ENCODE peak calls at places on chromosomes 11 and 22, in four cellular contexts. One of them, this sample, is unnamed.

GRCh38 chr11:67524480-67524808 is 1.2 kb upstream of the CABP2 start:
- DNase-seq in stimulated activated CD8-positive, alpha-beta memory T cell treated with anti-CD3 and anti-CD28 coated beads, Interleukin-2, amount 100 ng/mL, for 48 hours: no peak
- DNase-seq in AG09309: no peak
- DNase-seq in type B pancreatic cell: no peak
- DNase-seq in this sample: no peak

GRCh38 chr11:33692013-33692504 is 8.6 kb downstream of the C11orf91 start:
- DNase-seq in stimulated activated CD8-positive, alpha-beta memory T cell treated with anti-CD3 and anti-CD28 coated beads, Interleukin-2, amount 100 ng/mL, for 48 hours: no peak
- DNase-seq in type B pancreatic cell: no peak
- DNase-seq in AG09309: peak; percentile 87
- DNase-seq in this sample: peak; percentile 91

GRCh38 chr11:131999084-131999483 is 628.7 kb downstream of the NTM start:
- DNase-seq in stimulated activated CD8-positive, alpha-beta memory T cell treated with anti-CD3 and anti-CD28 coated beads, Interleukin-2, amount 100 ng/mL, for 48 hours: no peak
- DNase-seq in type B pancreatic cell: no peak
- DNase-seq in AG09309: no peak
- DNase-seq in this sample: no peak

GRCh38 chr22:39293766-39294368 is 25.6 kb downstream of the RPL3 start:
- DNase-seq in type B pancreatic cell: no peak
- DNase-seq in stimulated activated CD8-positive, alpha-beta memory T cell treated with anti-CD3 and anti-CD28 coated beads, Interleukin-2, amount 100 ng/mL, for 48 hours: no peak
- DNase-seq in AG09309: no peak
- DNase-seq in this sample: no peak

GRCh38 chr11:47488111-47488510 is 39.2 kb upstream of the RAPSN start:
- DNase-seq in AG09309: no peak
- DNase-seq in type B pancreatic cell: no peak
- DNase-seq in stimulated activated CD8-positive, alpha-beta memory T cell treated with anti-CD3 and anti-CD28 coated beads, Interleukin-2, amount 100 ng/mL, for 48 hours: no peak
- DNase-seq in this sample: no peak

GRCh38 chr11:83793332-83793731 is 507.2 kb upstream of the CCDC90B start:
- DNase-seq in type B pancreatic cell: no peak
- DNase-seq in AG09309: no peak
- DNase-seq in stimulated activated CD8-positive, alpha-beta memory T cell treated with anti-CD3 and anti-CD28 coated beads, Interleukin-2, amount 100 ng/mL, for 48 hours: no peak
- DNase-seq in this sample: no peak

GRCh38 chr11:8249482-8249881 is 14.2 kb downstream of the LMO1 start:
- DNase-seq in stimulated activated CD8-positive, alpha-beta memory T cell treated with anti-CD3 and anti-CD28 coated beads, Interleukin-2, amount 100 ng/mL, for 48 hours: no peak
- DNase-seq in AG09309: no peak
- DNase-seq in type B pancreatic cell: no peak
- DNase-seq in this sample: no peak

GRCh38 chr11:65593518-65594414 is 1.8 kb downstream of the KCNK7 start:
- DNase-seq in type B pancreatic cell: no peak
- DNase-seq in stimulated activated CD8-positive, alpha-beta memory T cell treated with anti-CD3 and anti-CD28 coated beads, Interleukin-2, amount 100 ng/mL, for 48 hours: no peak
- DNase-seq in AG09309: no peak
- DNase-seq in this sample: no peak

GRCh38 chr11:115324569-115325432 is 179.4 kb downstream of the CADM1 start:
- DNase-seq in stimulated activated CD8-positive, alpha-beta memory T cell treated with anti-CD3 and anti-CD28 coated beads, Interleukin-2, amount 100 ng/mL, for 48 hours: no peak
- DNase-seq in type B pancreatic cell: no peak
- DNase-seq in AG09309: peak; percentile 41
- DNase-seq in this sample: peak; percentile 24

GRCh38 chr11:75481602-75482309 is 44.0 kb downstream of the GDPD5 start:
- DNase-seq in type B pancreatic cell: no peak
- DNase-seq in AG09309: no peak
- DNase-seq in stimulated activated CD8-positive, alpha-beta memory T cell treated with anti-CD3 and anti-CD28 coated beads, Interleukin-2, amount 100 ng/mL, for 48 hours: no peak
- DNase-seq in this sample: no peak

GRCh38 chr11:112344040-112344413 is 83.4 kb upstream of the PLET1 start:
- DNase-seq in type B pancreatic cell: no peak
- DNase-seq in stimulated activated CD8-positive, alpha-beta memory T cell treated with anti-CD3 and anti-CD28 coated beads, Interleukin-2, amount 100 ng/mL, for 48 hours: no peak
- DNase-seq in AG09309: no peak
- DNase-seq in this sample: no peak

GRCh38 chr11:27524155-27524554 is 17.6 kb upstream of the LIN7C start:
- DNase-seq in AG09309: no peak
- DNase-seq in stimulated activated CD8-positive, alpha-beta memory T cell treated with anti-CD3 and anti-CD28 coated beads, Interleukin-2, amount 100 ng/mL, for 48 hours: no peak
- DNase-seq in type B pancreatic cell: no peak
- DNase-seq in this sample: no peak

GRCh38 chr22:45212306-45212709 is 28.4 kb downstream of the KIAA0930 start:
- DNase-seq in stimulated activated CD8-positive, alpha-beta memory T cell treated with anti-CD3 and anti-CD28 coated beads, Interleukin-2, amount 100 ng/mL, for 48 hours: no peak
- DNase-seq in AG09309: peak; percentile 74
- DNase-seq in type B pancreatic cell: no peak
- DNase-seq in this sample: peak; percentile 70

GRCh38 chr11:134663506-134664313 is 251.7 kb upstream of the B3GAT1 start:
- DNase-seq in stimulated activated CD8-positive, alpha-beta memory T cell treated with anti-CD3 and anti-CD28 coated beads, Interleukin-2, amount 100 ng/mL, for 48 hours: no peak
- DNase-seq in AG09309: no peak
- DNase-seq in type B pancreatic cell: peak; percentile 29
- DNase-seq in this sample: no peak

GRCh38 chr11:57567210-57567511 is 311 bp downstream of the UBE2L6 start:
- DNase-seq in stimulated activated CD8-positive, alpha-beta memory T cell treated with anti-CD3 and anti-CD28 coated beads, Interleukin-2, amount 100 ng/mL, for 48 hours: no peak
- DNase-seq in AG09309: no peak
- DNase-seq in type B pancreatic cell: no peak
- DNase-seq in this sample: no peak

GRCh38 chr11:65872555-65873279 is at the start of gene EFEMP2:
- DNase-seq in type B pancreatic cell: no peak
- DNase-seq in AG09309: no peak
- DNase-seq in stimulated activated CD8-positive, alpha-beta memory T cell treated with anti-CD3 and anti-CD28 coated beads, Interleukin-2, amount 100 ng/mL, for 48 hours: no peak
- DNase-seq in this sample: no peak

GRCh38 chr11:2693271-2693833 is 6.4 kb downstream of the KCNQ1OT1 start:
- DNase-seq in AG09309: no peak
- DNase-seq in stimulated activated CD8-positive, alpha-beta memory T cell treated with anti-CD3 and anti-CD28 coated beads, Interleukin-2, amount 100 ng/mL, for 48 hours: no peak
- DNase-seq in type B pancreatic cell: no peak
- DNase-seq in this sample: no peak

GRCh38 chr11:128417607-128418324 is 169.6 kb downstream of the ETS1 start:
- DNase-seq in stimulated activated CD8-positive, alpha-beta memory T cell treated with anti-CD3 and anti-CD28 coated beads, Interleukin-2, amount 100 ng/mL, for 48 hours: no peak
- DNase-seq in AG09309: peak; percentile 89
- DNase-seq in type B pancreatic cell: no peak
- DNase-seq in this sample: peak; percentile 69

GRCh38 chr11:68033708-68034045 is 3.2 kb downstream of the NDUFS8 start:
- DNase-seq in AG09309: no peak
- DNase-seq in type B pancreatic cell: no peak
- DNase-seq in stimulated activated CD8-positive, alpha-beta memory T cell treated with anti-CD3 and anti-CD28 coated beads, Interleukin-2, amount 100 ng/mL, for 48 hours: no peak
- DNase-seq in this sample: no peak

GRCh38 chr11:13386567-13386966 is 76.5 kb downstream of the BTBD10 start:
- DNase-seq in stimulated activated CD8-positive, alpha-beta memory T cell treated with anti-CD3 and anti-CD28 coated beads, Interleukin-2, amount 100 ng/mL, for 48 hours: no peak
- DNase-seq in AG09309: no peak
- DNase-seq in type B pancreatic cell: no peak
- DNase-seq in this sample: no peak

GRCh38 chr11:112498701-112499100 is 238.0 kb upstream of the PLET1 start:
- DNase-seq in stimulated activated CD8-positive, alpha-beta memory T cell treated with anti-CD3 and anti-CD28 coated beads, Interleukin-2, amount 100 ng/mL, for 48 hours: no peak
- DNase-seq in AG09309: no peak
- DNase-seq in type B pancreatic cell: no peak
- DNase-seq in this sample: no peak

GRCh38 chr11:34552270-34552669 is 38.7 kb upstream of the ELF5 start:
- DNase-seq in stimulated activated CD8-positive, alpha-beta memory T cell treated with anti-CD3 and anti-CD28 coated beads, Interleukin-2, amount 100 ng/mL, for 48 hours: no peak
- DNase-seq in type B pancreatic cell: no peak
- DNase-seq in AG09309: no peak
- DNase-seq in this sample: no peak

GRCh38 chr11:114017723-114018122 is 41.8 kb upstream of the ZBTB16 start:
- DNase-seq in stimulated activated CD8-positive, alpha-beta memory T cell treated with anti-CD3 and anti-CD28 coated beads, Interleukin-2, amount 100 ng/mL, for 48 hours: no peak
- DNase-seq in AG09309: no peak
- DNase-seq in type B pancreatic cell: no peak
- DNase-seq in this sample: no peak

GRCh38 chr11:124799384-124800225 is 601 bp downstream of the MSANTD2 start:
- DNase-seq in AG09309: no peak
- DNase-seq in type B pancreatic cell: peak; percentile 72
- DNase-seq in stimulated activated CD8-positive, alpha-beta memory T cell treated with anti-CD3 and anti-CD28 coated beads, Interleukin-2, amount 100 ng/mL, for 48 hours: peak; percentile 21
- DNase-seq in this sample: no peak

GRCh38 chr11:66981976-66982578 is 7.0 kb downstream of the C11orf86 start:
- DNase-seq in stimulated activated CD8-positive, alpha-beta memory T cell treated with anti-CD3 and anti-CD28 coated beads, Interleukin-2, amount 100 ng/mL, for 48 hours: no peak
- DNase-seq in AG09309: peak; percentile 53
- DNase-seq in type B pancreatic cell: no peak
- DNase-seq in this sample: peak; percentile 65

GRCh38 chr11:75276696-75277095 is 36.1 kb downstream of the TPBGL start:
- DNase-seq in stimulated activated CD8-positive, alpha-beta memory T cell treated with anti-CD3 and anti-CD28 coated beads, Interleukin-2, amount 100 ng/mL, for 48 hours: no peak
- DNase-seq in AG09309: no peak
- DNase-seq in type B pancreatic cell: peak; percentile 27
- DNase-seq in this sample: no peak

GRCh38 chr22:22450343-22450839 is 58.2 kb downstream of the ZNF280B start:
- DNase-seq in stimulated activated CD8-positive, alpha-beta memory T cell treated with anti-CD3 and anti-CD28 coated beads, Interleukin-2, amount 100 ng/mL, for 48 hours: no peak
- DNase-seq in type B pancreatic cell: no peak
- DNase-seq in AG09309: no peak
- DNase-seq in this sample: no peak

GRCh38 chr11:100687032-100687629 is at the start of gene ARHGAP42:
- DNase-seq in AG09309: no peak
- DNase-seq in type B pancreatic cell: peak; percentile 77
- DNase-seq in stimulated activated CD8-positive, alpha-beta memory T cell treated with anti-CD3 and anti-CD28 coated beads, Interleukin-2, amount 100 ng/mL, for 48 hours: peak; percentile 27
- DNase-seq in this sample: no peak